ENCODE peak calls at places on chromosomes 5 and 9, in ten cellular contexts. L is hypothalamus; R is CD4-positive, CD25-positive, alpha-beta regulatory T cell; O is A549; M is retinal pigment epithelial cell; C is kidney epithelial cell; F is activated naive CD4-positive, alpha-beta T cell treated with anti-CD3 and anti-CD28 coated beads, Interleukin-2, amount 50 U/mL, for 72 hours; P is GM23338; I is stimulated activated CD4-positive, alpha-beta T cell treated with anti-CD3 and anti-CD28 coated beads, Interleukin-15, amount 100 ng/mL, for 1 hour; E is lower lobe of right lung. N is an unnamed sample.

GRCh38 chr5:77426670-77427069 is 65.4 kb downstream of the WDR41 start:
- DNase-seq in F (no peak), C (no peak), E (no peak), L (no peak), M (no peak), I (no peak), R (no peak), O (peak), P (no peak), N (no peak)

GRCh38 chr5:175921066-175921730 is 46.9 kb downstream of the THOC3 start:
- DNase-seq in M (no peak), P (no peak), R (no peak), O (no peak), E (no peak), I (no peak), C (no peak), L (no peak), F (no peak), N (no peak)

GRCh38 chr9:98031935-98032334 is 24.6 kb upstream of the NANS start:
- DNase-seq in E (no peak), O (no peak), I (no peak), R (no peak), M (no peak), P (no peak), L (no peak), C (no peak), F (peak), N (no peak)

GRCh38 chr5:83914199-83914598 is 193.5 kb upstream of the HAPLN1 start:
- DNase-seq in R (no peak), F (no peak), C (no peak), P (no peak), L (no peak), O (no peak), E (no peak), M (no peak), I (no peak), N (no peak)

GRCh38 chr5:112146323-112146848 is 272.7 kb downstream of the EPB41L4A start:
- DNase-seq in E (no peak), F (no peak), M (no peak), L (no peak), R (no peak), C (no peak), I (no peak), P (no peak), O (no peak), N (no peak)

GRCh38 chr5:179178016-179178575 is 117.9 kb downstream of the ZNF354C start:
- DNase-seq in E (peak), I (no peak), F (no peak), O (no peak), C (no peak), P (no peak), L (no peak), M (no peak), R (no peak), N (no peak)

GRCh38 chr9:138037140-138037539 is 159.6 kb downstream of the CACNA1B start:
- DNase-seq in R (no peak), E (no peak), O (no peak), P (no peak), F (no peak), I (no peak), L (no peak), C (no peak), M (no peak), N (no peak)

GRCh38 chr9:127214421-127215265 is 49.9 kb upstream of the GARNL3 start:
- DNase-seq in O (peak), L (no peak), R (peak), P (peak), E (peak), F (no peak), C (no peak), I (peak), M (no peak), N (peak)

GRCh38 chr5:126883801-126884200 is 106.9 kb downstream of the LMNB1 start:
- DNase-seq in E (no peak), L (no peak), P (no peak), O (no peak), R (no peak), M (no peak), F (no peak), C (no peak), I (no peak), N (no peak)

GRCh38 chr9:127578952-127579853 is 32.9 kb upstream of the STXBP1 start:
- DNase-seq in L (no peak), I (peak), C (peak), R (peak), O (peak), E (peak), F (peak), P (peak), M (peak), N (peak)